ENCODE peak calls at places on chromosomes 3 and 15, in nine cellular contexts. N is mucosa of gallbladder; I is LoVo; Y is activated CD4-positive, alpha-beta T cell treated with anti-CD3 and anti-CD28 coated beads, Interleukin-2, amount 50 U/mL, for 24 hours; R is endothelial cell; P is activated T-cell treated with anti-CD3 and anti-CD28 coated beads, Interleukin-2, amount 50 U/mL, for 1 hour; K is EL; E is substantia nigra; S is T-cell. U is an unnamed sample.

GRCh38 chr3:195083659-195084058 is 187.3 kb downstream of the XXYLT1 start:
- DNase-seq in I (no peak), P (no peak), Y (no peak), N (no peak), E (no peak), S (no peak), R (no peak), K (no peak), U (no peak)

GRCh38 chr3:147120029-147120428 is 286.3 kb downstream of the ZIC4 start:
- DNase-seq in P (no peak), Y (no peak), S (no peak), I (peak), N (no peak), K (peak), R (no peak), E (no peak), U (no peak)

GRCh38 chr3:71444028-71444860 is 139.3 kb downstream of the FOXP1 start:
- DNase-seq in R (peak), K (peak), Y (no peak), P (peak), S (peak), I (no peak), E (no peak), N (peak), U (peak)

GRCh38 chr3:168071535-168071934 is 24.2 kb downstream of the GOLIM4 start:
- DNase-seq in R (no peak), N (no peak), I (peak), E (no peak), K (peak), S (no peak), Y (no peak), P (no peak), U (peak)

GRCh38 chr3:45881031-45882022 is 5.0 kb upstream of the CCR9 start:
- DNase-seq in P (no peak), K (peak), S (no peak), R (no peak), N (no peak), I (no peak), Y (peak), E (no peak), U (peak)

GRCh38 chr3:183013074-183013473 is 32.7 kb upstream of the DCUN1D1 start:
- DNase-seq in Y (no peak), S (no peak), P (no peak), N (no peak), I (no peak), R (no peak), K (no peak), E (no peak), U (no peak)

GRCh38 chr3:35200056-35200455 is 439.3 kb upstream of the ARPP21 start:
- DNase-seq in Y (no peak), R (no peak), S (no peak), N (no peak), I (peak), E (no peak), P (no peak), K (no peak), U (no peak)

GRCh38 chr3:177894021-177894690 is 642.1 kb upstream of the KCNMB2 start:
- DNase-seq in R (no peak), N (no peak), I (no peak), K (peak), Y (no peak), S (no peak), P (no peak), E (no peak), U (no peak)

GRCh38 chr15:33742807-33743206 is 225.5 kb upstream of the CHRM5 start:
- DNase-seq in R (no peak), K (peak), P (no peak), E (no peak), Y (no peak), S (no peak), N (no peak), I (no peak), U (peak)

GRCh38 chr3:136958931-136959330 is 1.1 kb downstream of the IL20RB start:
- DNase-seq in Y (no peak), R (no peak), K (no peak), E (no peak), S (no peak), I (no peak), P (no peak), N (no peak), U (no peak)

GRCh38 chr3:192825657-192826200 is 91.9 kb downstream of the MB21D2 start:
- DNase-seq in Y (no peak), I (no peak), K (no peak), R (no peak), E (no peak), S (no peak), P (no peak), N (no peak), U (peak)

GRCh38 chr15:90201150-90201943 is at the start of gene SEMA4B:
- DNase-seq in Y (peak), N (peak), K (peak), E (no peak), P (peak), R (peak), I (peak), S (peak), U (peak)

GRCh38 chr3:111668912-111669488 is 73.9 kb upstream of the ZBED2 start:
- DNase-seq in K (peak), Y (no peak), P (no peak), E (no peak), S (no peak), I (peak), N (no peak), R (no peak), U (peak)

GRCh38 chr3:152969557-152970300 is 134.8 kb downstream of the P2RY1 start:
- DNase-seq in E (no peak), Y (no peak), I (no peak), P (no peak), R (no peak), K (peak), N (no peak), S (no peak), U (no peak)

GRCh38 chr15:80162059-80162554 is 9.3 kb downstream of the FAH start:
- DNase-seq in R (no peak), N (peak), P (no peak), S (no peak), Y (no peak), K (no peak), E (no peak), I (no peak), U (no peak)

GRCh38 chr3:15330031-15330596 is 2.3 kb downstream of the SH3BP5 start:
- DNase-seq in R (no peak), S (no peak), K (no peak), I (no peak), N (peak), E (no peak), P (no peak), Y (no peak), U (peak)

GRCh38 chr3:167361356-167361755 is 18.7 kb downstream of the ZBBX start:
- DNase-seq in S (no peak), N (no peak), Y (no peak), K (no peak), P (no peak), E (no peak), I (no peak), R (no peak), U (no peak)

GRCh38 chr3:128235207-128235933 is 82.1 kb downstream of the EEFSEC start:
- DNase-seq in K (no peak), P (no peak), I (no peak), R (no peak), N (no peak), S (no peak), E (no peak), Y (no peak), U (no peak)

GRCh38 chr15:80934761-80935221 is 54.8 kb downstream of the MESD start:
- DNase-seq in Y (no peak), R (peak), N (no peak), I (no peak), S (no peak), E (no peak), P (no peak), K (peak), U (peak)

GRCh38 chr15:49406352-49407118 is 16.5 kb upstream of the FGF7 start:
- DNase-seq in P (no peak), E (no peak), I (no peak), N (no peak), Y (no peak), S (no peak), R (no peak), K (no peak), U (no peak)

GRCh38 chr15:88177451-88177850 is 79.1 kb downstream of the NTRK3 start:
- DNase-seq in Y (no peak), K (no peak), R (no peak), S (no peak), I (no peak), P (no peak), N (no peak), E (no peak), U (no peak)